ENCODE peak calls at places on chromosomes 2 and 18, in eight cellular contexts. T, U, E, D, H, V, G and J are unnamed samples.

GRCh38 chr2:11022874-11023273 is 111.1 kb downstream of the KCNF1 start:
- DNase-seq in D (no peak), G (no peak), V (no peak), U (no peak), T (no peak), E (no peak), H (no peak), J (no peak)

GRCh38 chr2:161102770-161103450 is 57.3 kb upstream of the TANK start:
- DNase-seq in E (peak), U (no peak), T (no peak), D (no peak), G (no peak), H (peak), V (no peak), J (no peak)

GRCh38 chr2:101380376-101380775 is 6.9 kb downstream of the CREG2 start:
- DNase-seq in H (peak), T (no peak), U (no peak), V (peak), G (peak), E (peak), D (no peak), J (no peak)

GRCh38 chr2:157433335-157433890 is 10.5 kb downstream of the CYTIP start:
- DNase-seq in E (no peak), D (no peak), H (peak), G (no peak), U (no peak), V (no peak), T (no peak), J (no peak)

GRCh38 chr2:16285813-16286510 is 345.6 kb downstream of the MYCN start:
- DNase-seq in T (no peak), H (no peak), D (no peak), U (no peak), E (no peak), V (no peak), G (no peak), J (no peak)

GRCh38 chr18:24530630-24531111 is 70.2 kb downstream of the HRH4 start:
- DNase-seq in D (no peak), G (no peak), H (peak), T (no peak), V (no peak), E (peak), U (peak), J (no peak)

GRCh38 chr2:37907480-37908070 is 17.5 kb upstream of the RMDN2 start:
- DNase-seq in V (no peak), G (no peak), H (no peak), D (no peak), U (no peak), E (no peak), T (no peak), J (no peak)

GRCh38 chr2:241859436-241860183 is 916 bp upstream of the PDCD1 start:
- DNase-seq in G (no peak), H (peak), D (peak), V (peak), T (peak), U (peak), E (no peak), J (peak)

GRCh38 chr2:9558948-9559381 is 3.3 kb upstream of the ADAM17 start:
- DNase-seq in D (no peak), V (no peak), T (no peak), H (peak), U (no peak), E (peak), G (no peak), J (no peak)

GRCh38 chr18:54280206-54280550 is 10.9 kb downstream of the POLI start:
- DNase-seq in D (no peak), E (no peak), U (no peak), H (no peak), V (no peak), G (no peak), T (no peak), J (no peak)

GRCh38 chr18:74256190-74256589 is 35.6 kb downstream of the CYB5A start:
- DNase-seq in G (no peak), E (no peak), V (peak), H (no peak), U (no peak), T (no peak), D (no peak), J (no peak)

GRCh38 chr18:45910405-45911023 is 56.6 kb downstream of the EPG5 start:
- DNase-seq in G (peak), V (peak), T (peak), U (peak), H (peak), E (peak), D (peak), J (peak)

GRCh38 chr2:28717339-28717758 is 34.3 kb upstream of the PPP1CB start:
- DNase-seq in G (peak), E (peak), D (no peak), H (peak), T (no peak), U (no peak), V (peak), J (peak)

GRCh38 chr18:48228841-48229240 is 180.3 kb downstream of the ZBTB7C start:
- DNase-seq in E (no peak), U (no peak), H (no peak), T (no peak), D (no peak), G (no peak), V (no peak), J (no peak)

GRCh38 chr2:218671077-218671653 is 637 bp downstream of the RNF25 start:
- DNase-seq in G (no peak), H (peak), E (peak), V (no peak), U (no peak), T (no peak), D (no peak), J (no peak)

GRCh38 chr2:85797959-85798358 is 44.2 kb downstream of the ATOH8 start:
- DNase-seq in H (peak), D (no peak), G (peak), T (no peak), E (peak), V (no peak), U (peak), J (no peak)

GRCh38 chr2:180647651-180648050 is 332.8 kb upstream of the UBE2E3 start:
- DNase-seq in V (peak), G (no peak), E (no peak), T (no peak), U (no peak), D (no peak), H (no peak), J (no peak)